ENCODE peak calls at places on chromosomes 3 and 15, in nine cellular contexts. V is uterus, X is NB4, R is HCT116, S is ovary, F is heart left ventricle, U is breast epithelium, I is tibial nerve, W is stomach. D is an unnamed sample.

GRCh38 chr3:46242120-46242519 is at the start of gene CCR3:
- DNase-seq in U (no peak), F (no peak), W (no peak), R (no peak), X (peak), S (no peak), I (no peak), V (no peak), D (no peak)

GRCh38 chr15:100725121-100726069 is 123.0 kb downstream of the ASB7 start:
- DNase-seq in F (no peak), R (no peak), X (no peak), W (no peak), S (no peak), I (peak), V (no peak), U (no peak), D (peak)

GRCh38 chr3:102181202-102181920 is 253.5 kb upstream of the ZPLD1 start:
- DNase-seq in W (no peak), U (no peak), I (no peak), F (no peak), V (no peak), S (no peak), X (no peak), R (no peak), D (no peak)

GRCh38 chr3:185677146-185677829 is 91.2 kb downstream of the SENP2 start:
- DNase-seq in F (no peak), V (no peak), X (peak), S (no peak), I (no peak), R (peak), U (no peak), W (no peak), D (no peak)

GRCh38 chr15:78914027-78914764 is 30.6 kb downstream of the CTSH start:
- DNase-seq in R (no peak), I (peak), U (no peak), V (peak), W (peak), S (peak), F (no peak), X (peak), D (peak)

GRCh38 chr3:52299247-52299657 is 11.6 kb downstream of the GLYCTK start:
- DNase-seq in W (no peak), F (peak), S (no peak), R (no peak), I (no peak), V (no peak), U (no peak), X (no peak), D (no peak)

GRCh38 chr3:116078561-116078960 is 366.7 kb downstream of the LSAMP start:
- DNase-seq in I (no peak), S (no peak), W (no peak), F (no peak), U (no peak), X (no peak), R (no peak), V (no peak), D (no peak)

GRCh38 chr3:177658354-177658753 is 461.1 kb upstream of the TBL1XR1 start:
- DNase-seq in X (no peak), R (no peak), S (no peak), F (no peak), I (no peak), V (no peak), W (no peak), U (no peak), D (no peak)

GRCh38 chr15:41891226-41891625 is 2.6 kb downstream of the SPTBN5 start:
- DNase-seq in S (no peak), F (no peak), I (no peak), R (no peak), W (no peak), X (no peak), U (no peak), V (no peak), D (no peak)

GRCh38 chr15:38325290-38325990 is 72.8 kb downstream of the SPRED1 start:
- DNase-seq in U (peak), W (no peak), R (no peak), X (no peak), V (no peak), S (no peak), F (no peak), I (no peak), D (peak)

GRCh38 chr15:88243895-88244787 is 12.4 kb downstream of the NTRK3 start:
- DNase-seq in I (peak), U (no peak), S (no peak), F (no peak), R (peak), V (no peak), W (no peak), X (peak), D (no peak)

GRCh38 chr3:30354972-30355371 is 251.4 kb upstream of the TGFBR2 start:
- DNase-seq in S (no peak), R (no peak), F (no peak), X (no peak), V (no peak), I (no peak), U (no peak), W (no peak), D (no peak)

GRCh38 chr15:52787549-52788098 is 2.5 kb downstream of the ONECUT1 start:
- DNase-seq in R (no peak), V (no peak), S (no peak), U (no peak), I (no peak), W (no peak), F (no peak), X (no peak), D (no peak)

GRCh38 chr15:31352283-31352880 is 25.7 kb downstream of the KLF13 start:
- DNase-seq in U (no peak), W (peak), S (no peak), R (no peak), F (peak), V (no peak), X (no peak), I (no peak), D (peak)

GRCh38 chr15:82122754-82123400 is 77.1 kb upstream of the MEX3B start:
- DNase-seq in R (peak), I (peak), U (no peak), V (peak), F (no peak), W (peak), S (peak), X (no peak), D (peak)

GRCh38 chr15:43286074-43286473 is 19.3 kb upstream of the TGM5 start:
- DNase-seq in I (no peak), V (no peak), R (no peak), S (no peak), F (no peak), W (no peak), X (no peak), U (no peak), D (no peak)

GRCh38 chr3:156729460-156730179 is 55.2 kb downstream of the TIPARP start:
- DNase-seq in F (no peak), V (no peak), S (no peak), I (no peak), U (no peak), X (no peak), W (no peak), R (no peak), D (no peak)

GRCh38 chr3:98553751-98554150 is 22.0 kb downstream of the GPR15 start:
- DNase-seq in U (no peak), F (no peak), I (no peak), R (no peak), S (no peak), W (no peak), V (no peak), X (no peak), D (no peak)

GRCh38 chr3:71355862-71356261 is 227.7 kb downstream of the FOXP1 start:
- DNase-seq in I (no peak), X (no peak), R (no peak), W (no peak), U (no peak), S (no peak), V (no peak), F (no peak), D (no peak)

GRCh38 chr15:64163662-64164362 is 990 bp upstream of the PPIB start:
- DNase-seq in F (no peak), V (no peak), R (no peak), U (no peak), X (peak), I (no peak), S (no peak), W (peak), D (no peak)

GRCh38 chr3:119643528-119643927 is 16.9 kb downstream of the POPDC2 start:
- DNase-seq in I (no peak), R (peak), X (no peak), W (no peak), F (no peak), U (no peak), V (no peak), S (no peak), D (no peak)

GRCh38 chr15:94042163-94042954 is 189.0 kb upstream of the MCTP2 start:
- DNase-seq in I (no peak), R (no peak), F (no peak), U (no peak), X (no peak), W (no peak), S (no peak), V (peak), D (no peak)

GRCh38 chr3:64972793-64973192 is 285.0 kb upstream of the ADAMTS9 start:
- DNase-seq in R (no peak), F (no peak), V (no peak), I (no peak), U (no peak), W (no peak), S (no peak), X (peak), D (no peak)

GRCh38 chr3:59880717-59881116 is 830.9 kb upstream of the CFAP20DC start:
- DNase-seq in R (no peak), V (no peak), F (no peak), X (no peak), S (no peak), W (no peak), I (no peak), U (no peak), D (no peak)

GRCh38 chr3:4223783-4224182 is 79.4 kb upstream of the SETMAR start:
- DNase-seq in U (no peak), I (no peak), S (no peak), W (no peak), R (no peak), V (no peak), F (no peak), X (no peak), D (no peak)

GRCh38 chr3:21786454-21786829 is 35.4 kb upstream of the ZNF385D start:
- DNase-seq in W (no peak), R (no peak), V (no peak), S (no peak), F (no peak), U (no peak), X (no peak), I (no peak), D (no peak)

GRCh38 chr15:49556437-49556836 is 64.2 kb downstream of the FAM227B start:
- DNase-seq in U (no peak), I (no peak), F (no peak), S (no peak), R (no peak), W (no peak), X (no peak), V (no peak), D (no peak)

GRCh38 chr3:198028718-198029117 is 68.7 kb downstream of the LMLN start:
- DNase-seq in F (no peak), R (no peak), V (no peak), W (no peak), U (no peak), S (no peak), X (no peak), I (no peak), D (no peak)

GRCh38 chr15:63856711-63857458 is 23.1 kb upstream of the HERC1 start:
- DNase-seq in V (no peak), F (no peak), X (no peak), R (no peak), W (no peak), I (no peak), U (no peak), S (no peak), D (no peak)

GRCh38 chr3:95655363-95655986 is 1158.9 kb upstream of the EPHA6 start:
- DNase-seq in W (no peak), R (no peak), S (no peak), V (no peak), U (no peak), F (no peak), I (no peak), X (no peak), D (no peak)

GRCh38 chr3:187130346-187131066 is 8.8 kb downstream of the RPL39L start:
- DNase-seq in X (no peak), W (no peak), U (no peak), S (no peak), R (no peak), V (no peak), F (no peak), I (no peak), D (peak)

GRCh38 chr3:74613566-74613965 is 893 bp downstream of the CNTN3 start:
- DNase-seq in U (no peak), R (no peak), F (no peak), I (no peak), X (no peak), W (peak), S (no peak), V (no peak), D (no peak)

GRCh38 chr3:4322635-4323034 is 19.5 kb downstream of the SETMAR start:
- DNase-seq in S (no peak), V (no peak), I (no peak), W (no peak), X (peak), F (no peak), U (no peak), R (no peak), D (no peak)

DNA sequence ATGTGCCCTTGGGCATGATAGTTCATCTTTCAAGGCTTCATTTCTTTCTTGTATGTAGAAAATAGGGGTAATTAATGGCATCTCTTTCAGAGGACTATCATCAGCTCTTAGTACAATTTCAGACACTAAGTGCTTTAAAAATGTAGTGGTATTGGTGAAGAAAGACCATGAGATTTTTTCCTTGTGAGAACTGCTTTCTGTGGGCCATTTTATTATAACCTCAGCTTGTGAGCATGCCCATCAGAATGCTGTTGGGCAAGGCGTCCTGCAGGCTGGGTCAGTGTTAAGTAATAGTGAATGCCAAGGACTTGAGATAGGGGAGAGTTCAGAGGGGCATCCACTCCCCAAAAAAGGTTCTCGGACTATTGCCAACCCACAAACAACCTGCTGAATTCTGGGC is 187.9 kb downstream of the GHSR start:
- DNase-seq in X (no peak), I (no peak), V (no peak), R (no peak), S (no peak), W (no peak), U (no peak), F (no peak), D (no peak)
- H3K4me3 ChIP-seq in X (no peak), I (no peak), V (no peak), R (no peak), S (no peak), W (no peak), U (no peak), F (no peak), D (no peak)

GRCh38 chr15:57495037-57495436 is 96.7 kb upstream of the MYZAP start:
- DNase-seq in U (no peak), V (no peak), I (no peak), F (no peak), R (no peak), W (no peak), S (no peak), X (no peak), D (no peak)

GRCh38 chr15:57494575-57494974 is 97.1 kb upstream of the MYZAP start:
- DNase-seq in W (no peak), X (no peak), V (no peak), F (no peak), I (no peak), U (no peak), S (no peak), R (no peak), D (no peak)

GRCh38 chr15:57495554-57496235 is 96.0 kb upstream of the MYZAP start:
- DNase-seq in U (no peak), S (no peak), R (no peak), F (no peak), V (no peak), I (no peak), W (no peak), X (no peak), D (no peak)

GRCh38 chr15:57496594-57496945 is 95.1 kb upstream of the MYZAP start:
- DNase-seq in W (no peak), V (no peak), S (no peak), U (no peak), R (no peak), F (no peak), X (no peak), I (no peak), D (no peak)

DNA sequence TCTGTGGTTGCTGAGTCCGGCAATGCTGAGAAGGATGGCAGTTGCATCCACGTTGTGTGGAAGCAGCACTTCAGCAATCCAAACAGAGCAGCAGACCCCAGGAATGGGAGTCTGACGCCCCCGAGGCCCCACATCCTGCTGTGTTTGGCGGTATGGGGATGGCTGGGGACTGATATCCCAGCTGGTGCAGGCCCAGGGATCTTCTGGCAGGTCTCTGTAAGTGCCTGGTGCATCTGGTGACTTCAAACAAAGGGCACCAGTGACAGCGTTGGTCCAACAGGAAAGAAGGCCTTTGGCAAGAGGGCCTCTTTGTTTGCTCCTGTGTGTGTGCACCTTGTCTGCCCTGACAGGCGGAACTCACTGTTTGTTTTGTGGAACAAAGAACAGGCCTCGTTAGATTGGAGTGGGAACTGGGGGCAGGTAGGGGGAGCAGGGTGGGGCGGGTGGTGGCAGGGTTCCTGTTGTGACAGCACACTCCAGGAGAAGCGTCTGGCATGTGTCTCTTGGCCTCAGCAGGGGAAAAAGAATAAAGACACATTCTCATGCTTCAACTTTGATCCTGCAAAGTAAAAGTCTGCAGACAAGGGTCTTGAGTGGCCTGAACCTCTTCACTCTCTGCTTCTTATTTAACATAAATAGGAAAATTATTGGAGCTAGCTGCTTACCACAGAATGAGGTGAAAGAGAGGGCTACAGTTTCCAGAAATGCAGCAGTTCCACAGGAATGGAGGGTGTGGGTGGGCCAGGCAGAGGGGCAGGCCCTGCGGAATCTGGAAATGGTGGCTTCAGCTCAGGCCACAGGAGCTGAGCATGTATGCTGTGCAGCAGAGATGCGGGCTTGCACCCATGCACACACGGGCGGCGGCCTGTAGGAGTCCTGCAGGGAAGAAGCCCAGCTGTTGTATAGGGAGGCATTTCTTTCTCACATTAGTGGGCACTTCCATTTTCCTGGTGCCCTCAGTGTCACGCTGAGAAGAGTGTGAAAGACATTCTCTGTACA is 94.5 kb upstream of the MYZAP start:
- DNase-seq in I (no peak), U (peak), R (no peak), W (peak), S (no peak), X (no peak), F (no peak), V (no peak), D (peak)
- TF ChIP-seq CTCF in I (no peak), U (peak), R (no peak), W (no peak), S (no peak), X (no peak), F (no peak), V (no peak), D (no peak)

GRCh38 chr3:112117415-112117814 is 15.6 kb downstream of the GCSAM start:
- DNase-seq in W (no peak), V (no peak), F (no peak), S (no peak), X (no peak), U (no peak), I (no peak), R (no peak), D (no peak)

GRCh38 chr3:112121577-112122547 is 11.2 kb downstream of the GCSAM start:
- DNase-seq in U (no peak), I (no peak), R (no peak), V (no peak), F (no peak), X (no peak), W (no peak), S (no peak), D (no peak)

GRCh38 chr3:112117826-112118571 is 15.0 kb downstream of the GCSAM start:
- DNase-seq in W (no peak), S (no peak), V (no peak), R (no peak), U (no peak), X (peak), F (peak), I (no peak), D (no peak)

GRCh38 chr3:112120485-112120836 is 12.6 kb downstream of the GCSAM start:
- DNase-seq in F (no peak), I (no peak), R (no peak), V (no peak), S (no peak), W (no peak), X (no peak), U (no peak), D (no peak)

GRCh38 chr3:112119686-112120484 is 13.2 kb downstream of the GCSAM start:
- DNase-seq in R (no peak), V (no peak), S (no peak), F (no peak), I (no peak), W (no peak), X (no peak), U (no peak), D (no peak)
- TF ChIP-seq POLR2A in R (no peak), V (no peak), S (no peak), F (no peak), I (no peak), W (no peak), X (no peak), U (no peak), D (no peak)

GRCh38 chr3:104438761-104439160 is 927.9 kb upstream of the ALCAM start:
- DNase-seq in R (no peak), X (no peak), S (no peak), I (no peak), W (no peak), F (no peak), U (no peak), V (no peak), D (no peak)

GRCh38 chr3:104436536-104436935 is 930.2 kb upstream of the ALCAM start:
- DNase-seq in R (no peak), F (no peak), S (no peak), X (no peak), U (no peak), W (no peak), I (no peak), V (no peak), D (no peak)

GRCh38 chr3:104437891-104438290 is 928.8 kb upstream of the ALCAM start:
- DNase-seq in U (no peak), V (no peak), W (no peak), X (no peak), R (no peak), S (no peak), F (no peak), I (no peak), D (no peak)

DNA sequence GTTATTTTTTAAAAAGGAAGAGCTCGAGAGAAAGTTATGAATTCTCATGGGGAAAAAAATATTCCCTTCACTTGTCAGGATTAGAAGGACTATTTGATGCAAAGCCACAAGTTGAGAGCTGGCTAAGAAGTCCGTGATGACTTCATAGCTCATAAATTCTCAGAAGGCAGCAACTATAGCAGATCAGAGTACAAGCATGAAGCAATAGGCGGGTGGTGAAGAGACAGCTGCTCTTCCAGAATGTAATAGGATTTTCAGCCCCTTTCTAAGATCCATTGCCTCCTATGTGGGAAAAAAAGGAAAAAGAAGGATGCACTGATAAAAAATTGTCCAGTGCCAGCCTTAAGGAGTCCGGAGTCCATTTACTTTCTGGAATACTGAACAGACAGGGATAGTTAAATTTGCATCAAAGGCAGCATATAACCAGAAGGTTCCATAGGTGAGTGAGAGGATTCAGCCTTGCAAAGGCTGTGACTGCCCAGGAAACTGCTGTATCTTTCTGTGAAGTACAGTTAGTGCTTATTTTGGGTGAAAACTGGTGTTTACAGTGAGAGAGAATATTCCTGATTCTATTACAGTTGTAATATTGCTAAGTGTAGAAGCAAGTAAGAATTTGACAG is 929.5 kb upstream of the ALCAM start:
- DNase-seq in X (no peak), I (no peak), W (no peak), V (no peak), R (peak), U (no peak), F (no peak), S (no peak), D (no peak)
- H3K4me3 ChIP-seq in X (no peak), I (no peak), W (no peak), V (no peak), R (no peak), U (no peak), F (no peak), S (no peak), D (no peak)

GRCh38 chr3:140753865-140754754 is 76.2 kb downstream of the TRIM42 start:
- DNase-seq in R (no peak), X (peak), V (no peak), U (no peak), W (no peak), F (no peak), I (no peak), S (no peak), D (no peak)
- TF ChIP-seq CTCF in R (no peak), X (no peak), V (no peak), U (no peak), W (no peak), F (no peak), I (no peak), S (no peak), D (no peak)